ENCODE peak calls at places on chromosome 7, in seven cellular contexts. L is ascending aorta, G is heart left ventricle, A is neuronal stem cell, K is AG04449, Q is thyroid gland, E is adrenal gland. P is an unnamed sample.

GRCh38 chr7:68823996-68824780 is 774.1 kb upstream of the AUTS2 start:
- DNase-seq in L (no peak), G (no peak), A (no peak), K (no peak), Q (no peak), E (peak), P (no peak)

GRCh38 chr7:137439829-137440433 is 96.4 kb upstream of the PTN start:
- DNase-seq in L (no peak), G (no peak), A (no peak), K (no peak), Q (no peak), E (no peak), P (no peak)

GRCh38 chr7:115941703-115942268 is 88.8 kb downstream of the TFEC start:
- DNase-seq in L (no peak), G (no peak), A (no peak), K (no peak), Q (peak), E (no peak), P (no peak)

GRCh38 chr7:139995034-139995915 is 67.5 kb downstream of the PARP12 start:
- DNase-seq in L (no peak), G (no peak), A (no peak), K (no peak), Q (peak), E (peak), P (peak)

GRCh38 chr7:102403563-102403962 is 7.4 kb downstream of the PRKRIP1 start:
- DNase-seq in L (no peak), G (no peak), A (no peak), K (no peak), Q (no peak), E (no peak), P (no peak)

GRCh38 chr7:7913506-7913905 is 55.1 kb upstream of the GLCCI1 start:
- DNase-seq in L (no peak), G (no peak), A (no peak), K (no peak), Q (no peak), E (no peak), P (no peak)

GRCh38 chr7:1092806-1093505 is 5.0 kb downstream of the GPER1 start:
- DNase-seq in L (no peak), G (no peak), A (no peak), K (no peak), Q (no peak), E (no peak), P (no peak)

GRCh38 chr7:84193787-84194186 is 802 bp downstream of the SEMA3A start:
- DNase-seq in L (no peak), G (no peak), A (no peak), K (no peak), Q (no peak), E (no peak), P (no peak)

GRCh38 chr7:123460616-123461015 is 73.8 kb downstream of the IQUB start:
- DNase-seq in L (no peak), G (no peak), A (no peak), K (no peak), Q (no peak), E (peak), P (no peak)

GRCh38 chr7:1681581-1681980 is 11.5 kb downstream of the ELFN1 start:
- DNase-seq in L (no peak), G (peak), A (no peak), K (no peak), Q (no peak), E (no peak), P (no peak)

GRCh38 chr7:122137291-122138077 is 6.6 kb downstream of the AASS start:
- DNase-seq in L (no peak), G (no peak), A (no peak), K (no peak), Q (no peak), E (no peak), P (no peak)

GRCh38 chr7:112362053-112362650 is 88.1 kb upstream of the IFRD1 start:
- DNase-seq in L (no peak), G (no peak), A (no peak), K (no peak), Q (peak), E (no peak), P (no peak)

GRCh38 chr7:139654270-139655181 is 123.3 kb downstream of the HIPK2 start:
- DNase-seq in L (no peak), G (no peak), A (no peak), K (no peak), Q (no peak), E (no peak), P (no peak)

GRCh38 chr7:37784015-37784414 is 64.4 kb upstream of the NME8 start:
- DNase-seq in L (no peak), G (no peak), A (no peak), K (no peak), Q (no peak), E (no peak), P (no peak)

GRCh38 chr7:139634087-139634486 is 110.6 kb downstream of the CLEC2L start:
- DNase-seq in L (no peak), G (no peak), A (no peak), K (no peak), Q (no peak), E (no peak), P (no peak)

GRCh38 chr7:128027485-128027980 is 3.7 kb downstream of the LRRC4 start:
- DNase-seq in L (no peak), G (no peak), A (no peak), K (no peak), Q (no peak), E (no peak), P (no peak)

GRCh38 chr7:125605241-125605640 is 675.6 kb upstream of the POT1 start:
- DNase-seq in L (no peak), G (no peak), A (no peak), K (no peak), Q (no peak), E (no peak), P (no peak)

GRCh38 chr7:158812684-158813083 is 16.6 kb downstream of the ESYT2 start:
- DNase-seq in L (no peak), G (no peak), A (no peak), K (no peak), Q (no peak), E (no peak), P (no peak)

GRCh38 chr7:83594076-83594475 is 54.9 kb downstream of the SEMA3E start:
- DNase-seq in L (no peak), G (no peak), A (no peak), K (no peak), Q (no peak), E (no peak), P (no peak)

GRCh38 chr7:151786241-151786640 is 90.7 kb downstream of the PRKAG2 start:
- DNase-seq in L (no peak), G (no peak), A (no peak), K (no peak), Q (no peak), E (no peak), P (peak)

GRCh38 chr7:16838386-16838785 is 33.6 kb upstream of the AGR2 start:
- DNase-seq in L (no peak), G (no peak), A (no peak), K (no peak), Q (no peak), E (no peak), P (no peak)

GRCh38 chr7:27375958-27376357 is 133.4 kb downstream of the EVX1 start:
- DNase-seq in L (no peak), G (no peak), A (no peak), K (no peak), Q (no peak), E (no peak), P (peak)

GRCh38 chr7:27247000-27247399 is 4.4 kb downstream of the EVX1 start:
- DNase-seq in L (no peak), G (no peak), A (no peak), K (no peak), Q (no peak), E (no peak), P (no peak)

GRCh38 chr7:70512144-70512543 is 619.8 kb upstream of the GALNT17 start:
- DNase-seq in L (no peak), G (no peak), A (no peak), K (no peak), Q (peak), E (no peak), P (no peak)

GRCh38 chr7:99028261-99028971 is 115.5 kb downstream of the SMURF1 start:
- DNase-seq in L (no peak), G (no peak), A (no peak), K (no peak), Q (no peak), E (no peak), P (no peak)

GRCh38 chr7:53119514-53119933 is 84.1 kb downstream of the POM121L12 start:
- DNase-seq in L (no peak), G (no peak), A (no peak), K (no peak), Q (no peak), E (no peak), P (no peak)

GRCh38 chr7:1137517-1138167 is 22.4 kb downstream of the ZFAND2A start:
- DNase-seq in L (no peak), G (no peak), A (no peak), K (no peak), Q (no peak), E (no peak), P (no peak)

GRCh38 chr7:105496501-105496900 is 25.6 kb downstream of the PUS7 start:
- DNase-seq in L (no peak), G (no peak), A (no peak), K (peak), Q (no peak), E (no peak), P (no peak)

GRCh38 chr7:76108540-76109233 is 60.8 kb downstream of the MDH2 start:
- DNase-seq in L (no peak), G (no peak), A (no peak), K (no peak), Q (peak), E (peak), P (peak)

GRCh38 chr7:151571471-151571870 is 51.8 kb upstream of the RHEB start:
- DNase-seq in L (no peak), G (no peak), A (no peak), K (no peak), Q (no peak), E (no peak), P (no peak)

GRCh38 chr7:150753826-150754603 is 16.8 kb downstream of the GIMAP5 start:
- DNase-seq in L (no peak), G (no peak), A (no peak), K (no peak), Q (no peak), E (no peak), P (no peak)

GRCh38 chr7:27605689-27606269 is 56.9 kb downstream of the HIBADH start:
- DNase-seq in L (no peak), G (no peak), A (no peak), K (no peak), Q (peak), E (peak), P (no peak)

GRCh38 chr7:15937571-15937970 is 251.1 kb upstream of the MEOX2 start:
- DNase-seq in L (no peak), G (no peak), A (no peak), K (no peak), Q (no peak), E (no peak), P (no peak)

GRCh38 chr7:101121996-101122932 is 4.6 kb upstream of the SERPINE1 start:
- DNase-seq in L (peak), G (peak), A (no peak), K (peak), Q (peak), E (peak), P (peak)

GRCh38 chr7:106731207-106731606 is 70.2 kb upstream of the CCDC71L start:
- DNase-seq in L (no peak), G (no peak), A (no peak), K (no peak), Q (no peak), E (peak), P (no peak)

GRCh38 chr7:107208046-107208458 is 39.2 kb downstream of the HBP1 start:
- DNase-seq in L (no peak), G (no peak), A (no peak), K (no peak), Q (no peak), E (no peak), P (no peak)

GRCh38 chr7:29807179-29807841 is 1.0 kb downstream of the WIPF3 start:
- DNase-seq in L (no peak), G (peak), A (peak), K (no peak), Q (peak), E (peak), P (peak)

GRCh38 chr7:18356195-18356645 is 139.3 kb upstream of the HDAC9 start:
- DNase-seq in L (no peak), G (no peak), A (peak), K (no peak), Q (no peak), E (no peak), P (no peak)
- H3K4me3 ChIP-seq in L (no peak), G (peak), A (no peak), K (no peak), Q (no peak), E (no peak), P (peak)

GRCh38 chr7:117479480-117480224 is at the start of gene CFTR:
- DNase-seq in L (no peak), G (peak), A (no peak), K (no peak), Q (peak), E (no peak), P (peak)
- H3K4me3 ChIP-seq in L (peak), G (peak), A (peak), K (no peak), Q (no peak), E (no peak), P (peak)

GRCh38 chr7:94298943-94299342 is 95.8 kb upstream of the COL1A2 start:
- DNase-seq in L (no peak), G (no peak), A (no peak), K (no peak), Q (no peak), E (no peak), P (no peak)

GRCh38 chr7:94296886-94297285 is 97.8 kb upstream of the COL1A2 start:
- DNase-seq in L (no peak), G (no peak), A (no peak), K (no peak), Q (no peak), E (no peak), P (no peak)

GRCh38 chr7:94297397-94297838 is 97.3 kb upstream of the COL1A2 start:
- DNase-seq in L (peak), G (peak), A (no peak), K (peak), Q (no peak), E (peak), P (peak)

GRCh38 chr7:94294471-94295131 is 100.1 kb upstream of the COL1A2 start:
- DNase-seq in L (no peak), G (no peak), A (no peak), K (no peak), Q (no peak), E (no peak), P (no peak)

DNA sequence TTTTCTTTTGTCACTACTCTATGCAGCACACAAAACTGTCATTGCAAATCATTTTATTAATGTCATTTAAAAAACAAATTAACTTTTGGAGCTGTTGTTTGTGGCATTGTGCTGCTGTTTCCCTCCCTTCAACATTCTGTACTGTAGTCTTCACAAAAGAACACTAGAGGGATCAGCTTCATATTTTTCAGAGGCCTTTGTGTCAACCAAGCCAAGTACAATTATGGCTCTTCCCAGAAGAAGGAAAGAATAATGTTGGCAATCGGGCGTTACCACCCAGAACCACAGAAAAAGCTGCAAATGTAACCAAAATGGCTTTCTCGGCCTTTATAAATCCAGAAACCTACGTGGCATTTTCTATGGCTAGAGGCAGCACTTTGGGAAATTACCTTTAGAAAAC is 98.9 kb upstream of the COL1A2 start:
- DNase-seq in L (no peak), G (no peak), A (no peak), K (no peak), Q (no peak), E (no peak), P (no peak)
- H3K4me3 ChIP-seq in L (peak), G (peak), A (no peak), K (peak), Q (no peak), E (no peak), P (peak)

DNA sequence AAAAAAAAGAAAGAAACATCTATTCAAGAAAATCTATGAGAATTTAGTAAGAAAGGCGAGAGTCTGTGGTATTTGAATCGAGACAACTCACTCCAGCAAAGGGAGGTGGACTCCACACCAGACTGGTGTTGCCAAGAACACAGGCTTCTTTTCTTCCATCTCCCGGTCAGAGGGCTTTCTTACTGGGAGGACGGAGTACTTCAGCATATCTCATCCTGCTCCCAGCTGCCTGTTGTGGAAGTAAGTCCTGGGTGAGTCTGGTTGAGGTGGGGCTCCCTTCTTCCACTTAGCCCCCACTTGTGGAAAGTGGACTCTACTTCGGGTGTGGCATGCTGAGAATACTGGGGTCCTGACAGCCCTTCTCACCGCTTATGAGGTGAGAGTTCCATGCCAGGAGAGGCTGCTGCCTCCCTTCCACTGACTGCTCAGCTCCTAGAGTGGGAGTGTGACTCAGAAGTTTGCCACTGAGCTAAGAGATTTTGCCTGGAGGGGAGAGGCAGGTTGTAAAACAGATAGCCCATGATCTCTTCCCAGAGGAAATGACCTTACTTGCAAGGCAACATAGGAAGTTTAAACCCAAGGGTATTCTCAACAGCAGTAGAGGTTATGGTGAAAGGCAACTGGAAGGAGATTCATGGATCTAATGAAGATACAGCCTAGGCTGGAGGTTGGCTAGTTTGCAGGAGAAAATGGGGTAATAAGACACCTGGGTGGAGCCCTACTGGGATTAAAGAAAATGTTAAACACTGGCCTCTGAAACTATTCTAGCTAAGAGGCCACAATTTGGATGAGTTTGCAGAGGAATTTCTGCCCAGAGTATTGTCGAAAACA is 3.5 kb upstream of the NACAD start:
- DNase-seq in L (no peak), G (peak), A (no peak), K (no peak), Q (no peak), E (no peak), P (no peak)
- H3K4me3 ChIP-seq in L (no peak), G (no peak), A (no peak), K (no peak), Q (no peak), E (no peak), P (no peak)

DNA sequence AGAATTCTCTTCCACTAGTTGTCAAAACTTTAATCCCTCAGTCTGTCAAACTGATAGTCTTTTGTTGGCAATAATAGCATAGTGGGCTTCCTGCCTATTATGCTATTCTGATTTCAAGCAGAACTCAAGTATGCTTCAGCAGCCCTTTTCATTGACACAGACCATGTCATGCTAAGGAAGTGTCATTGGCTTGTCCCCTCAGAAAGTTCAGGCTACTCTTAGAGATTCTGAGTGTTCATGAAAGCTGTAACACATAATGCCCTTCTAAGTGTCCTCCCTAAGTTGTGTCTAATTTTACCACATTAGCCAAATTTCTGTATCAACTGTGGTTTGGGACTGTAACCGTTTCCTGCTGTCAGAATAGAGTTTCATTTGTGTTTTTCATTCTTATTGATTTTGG is 198.7 kb downstream of the THSD7A start:
- DNase-seq in L (no peak), G (no peak), A (no peak), K (no peak), Q (no peak), E (no peak), P (no peak)
- H3K4me3 ChIP-seq in L (no peak), G (no peak), A (no peak), K (no peak), Q (no peak), E (no peak), P (no peak)

P was measured in right cardiac atrium.